ENCODE peak calls at places on chromosomes 3 and 15, in five cellular contexts. One of them, this sample, is unnamed.

GRCh38 chr3:37918627-37919026 is 56.9 kb downstream of the CTDSPL start:
- DNase-seq in cardiac muscle cell: no peak
- DNase-seq in astrocyte of the spinal cord: no peak
- DNase-seq in tibial artery: no peak
- DNase-seq in body of pancreas: no peak
- DNase-seq in this sample: no peak

GRCh38 chr15:53266176-53266575 is 476.0 kb upstream of the ONECUT1 start:
- DNase-seq in body of pancreas: no peak
- DNase-seq in astrocyte of the spinal cord: no peak
- DNase-seq in tibial artery: no peak
- DNase-seq in cardiac muscle cell: no peak
- DNase-seq in this sample: no peak

GRCh38 chr15:83977992-83978391 is 257.6 kb upstream of the GOLGA6L4 start:
- DNase-seq in body of pancreas: peak
- DNase-seq in tibial artery: no peak
- DNase-seq in cardiac muscle cell: no peak
- DNase-seq in astrocyte of the spinal cord: no peak
- DNase-seq in this sample: no peak

GRCh38 chr3:111484666-111485065 is 57.3 kb upstream of the CD96 start:
- DNase-seq in astrocyte of the spinal cord: peak
- DNase-seq in cardiac muscle cell: peak
- DNase-seq in body of pancreas: no peak
- DNase-seq in tibial artery: no peak
- DNase-seq in this sample: no peak

GRCh38 chr3:70840106-70840870 is 527.9 kb upstream of the MDFIC2 start:
- DNase-seq in astrocyte of the spinal cord: peak
- DNase-seq in cardiac muscle cell: peak
- DNase-seq in body of pancreas: peak
- DNase-seq in tibial artery: no peak
- DNase-seq in this sample: no peak

GRCh38 chr15:74982183-74982582 is 13.2 kb upstream of the SCAMP5 start:
- DNase-seq in body of pancreas: no peak
- DNase-seq in astrocyte of the spinal cord: no peak
- DNase-seq in cardiac muscle cell: no peak
- DNase-seq in tibial artery: no peak
- DNase-seq in this sample: no peak

GRCh38 chr3:3783675-3784074 is 15.6 kb upstream of the LRRN1 start:
- DNase-seq in body of pancreas: no peak
- DNase-seq in cardiac muscle cell: no peak
- DNase-seq in astrocyte of the spinal cord: no peak
- DNase-seq in tibial artery: no peak
- DNase-seq in this sample: no peak

GRCh38 chr15:62964251-62964650 is 78.3 kb upstream of the TPM1 start:
- DNase-seq in astrocyte of the spinal cord: no peak
- DNase-seq in tibial artery: no peak
- DNase-seq in cardiac muscle cell: no peak
- DNase-seq in body of pancreas: no peak
- DNase-seq in this sample: no peak

GRCh38 chr3:12972791-12973702 is 100.2 kb downstream of the IQSEC1 start:
- DNase-seq in astrocyte of the spinal cord: no peak
- DNase-seq in body of pancreas: no peak
- DNase-seq in cardiac muscle cell: no peak
- DNase-seq in tibial artery: no peak
- DNase-seq in this sample: no peak

GRCh38 chr3:117127147-117127546 is 417.6 kb downstream of the TUSC7 start:
- DNase-seq in body of pancreas: no peak
- DNase-seq in cardiac muscle cell: no peak
- DNase-seq in astrocyte of the spinal cord: no peak
- DNase-seq in tibial artery: no peak
- DNase-seq in this sample: no peak

GRCh38 chr3:132445812-132446211 is 28.5 kb downstream of the DNAJC13 start:
- DNase-seq in tibial artery: no peak
- DNase-seq in astrocyte of the spinal cord: peak
- DNase-seq in cardiac muscle cell: peak
- DNase-seq in body of pancreas: no peak
- DNase-seq in this sample: peak

GRCh38 chr3:164418426-164418825 is 659.9 kb downstream of the SI start:
- DNase-seq in tibial artery: no peak
- DNase-seq in astrocyte of the spinal cord: peak
- DNase-seq in body of pancreas: no peak
- DNase-seq in cardiac muscle cell: no peak
- DNase-seq in this sample: no peak

GRCh38 chr3:15794842-15795562 is 2.8 kb downstream of the ANKRD28 start:
- DNase-seq in astrocyte of the spinal cord: peak
- DNase-seq in cardiac muscle cell: peak
- DNase-seq in body of pancreas: no peak
- DNase-seq in tibial artery: no peak
- DNase-seq in this sample: no peak
- TF ChIP-seq CTCF in astrocyte of the spinal cord: peak
- TF ChIP-seq CTCF in cardiac muscle cell: peak
- TF ChIP-seq CTCF in body of pancreas: no peak
- TF ChIP-seq CTCF in tibial artery: no peak
- TF ChIP-seq CTCF in this sample: peak

GRCh38 chr3:150076443-150076842 is 105.7 kb upstream of the PFN2 start:
- DNase-seq in body of pancreas: no peak
- DNase-seq in astrocyte of the spinal cord: no peak
- DNase-seq in tibial artery: no peak
- DNase-seq in cardiac muscle cell: no peak
- DNase-seq in this sample: no peak

GRCh38 chr3:150075417-150075865 is 104.7 kb upstream of the PFN2 start:
- DNase-seq in astrocyte of the spinal cord: no peak
- DNase-seq in body of pancreas: no peak
- DNase-seq in cardiac muscle cell: no peak
- DNase-seq in tibial artery: no peak
- DNase-seq in this sample: no peak

GRCh38 chr3:150074277-150074676 is 103.6 kb upstream of the PFN2 start:
- DNase-seq in cardiac muscle cell: no peak
- DNase-seq in tibial artery: no peak
- DNase-seq in body of pancreas: no peak
- DNase-seq in astrocyte of the spinal cord: no peak
- DNase-seq in this sample: no peak

GRCh38 chr3:150073513-150073912 is 102.8 kb upstream of the PFN2 start:
- DNase-seq in body of pancreas: no peak
- DNase-seq in astrocyte of the spinal cord: no peak
- DNase-seq in tibial artery: no peak
- DNase-seq in cardiac muscle cell: no peak
- DNase-seq in this sample: no peak

GRCh38 chr3:150074697-150075416 is 104.2 kb upstream of the PFN2 start:
- DNase-seq in astrocyte of the spinal cord: no peak
- DNase-seq in cardiac muscle cell: no peak
- DNase-seq in body of pancreas: no peak
- DNase-seq in tibial artery: no peak
- DNase-seq in this sample: no peak
- H3K4me3 ChIP-seq in astrocyte of the spinal cord: no peak
- H3K4me3 ChIP-seq in cardiac muscle cell: no peak
- H3K4me3 ChIP-seq in body of pancreas: no peak
- H3K4me3 ChIP-seq in tibial artery: no peak
- H3K4me3 ChIP-seq in this sample: no peak

GRCh38 chr3:184135149-184135910 is at the start of gene EIF2B5:
- DNase-seq in astrocyte of the spinal cord: peak
- DNase-seq in tibial artery: peak
- DNase-seq in cardiac muscle cell: peak
- DNase-seq in body of pancreas: peak
- DNase-seq in this sample: no peak
- TF ChIP-seq CTCF in astrocyte of the spinal cord: peak
- TF ChIP-seq CTCF in tibial artery: peak
- TF ChIP-seq CTCF in cardiac muscle cell: peak
- TF ChIP-seq CTCF in body of pancreas: peak
- TF ChIP-seq CTCF in this sample: peak

DNA sequence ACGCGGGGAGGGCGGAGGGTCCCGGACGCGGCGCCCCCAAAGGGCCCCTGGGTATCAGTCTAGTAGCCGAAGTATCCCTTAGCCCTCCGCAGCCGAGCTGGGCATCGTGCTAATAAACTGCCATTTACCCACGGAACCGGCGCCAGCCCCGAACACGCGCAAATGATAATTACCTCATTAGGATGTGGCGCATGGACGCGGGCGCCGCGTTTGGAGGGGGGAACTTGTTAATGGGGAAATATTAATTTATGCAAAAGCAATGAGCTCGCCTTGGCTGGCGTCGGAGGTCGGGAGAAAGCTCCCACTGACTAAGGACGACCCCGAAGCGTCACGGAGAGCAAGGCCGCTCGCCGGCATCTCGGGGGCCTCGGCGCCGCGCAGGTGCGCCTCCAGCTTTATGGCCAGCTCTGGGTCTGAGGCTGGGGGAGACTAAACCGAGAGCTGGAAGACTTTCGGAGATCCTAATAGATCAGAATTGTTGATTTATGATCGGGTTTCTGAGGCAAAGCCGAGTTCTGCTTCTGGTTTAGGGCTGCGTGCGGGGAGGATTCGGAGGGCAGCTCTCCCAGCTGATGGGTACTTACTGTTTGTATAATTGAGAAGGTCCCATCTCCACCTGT is 474 bp upstream of the FEZF2 start:
- DNase-seq in cardiac muscle cell: no peak
- DNase-seq in body of pancreas: no peak
- DNase-seq in tibial artery: no peak
- DNase-seq in astrocyte of the spinal cord: no peak
- DNase-seq in this sample: no peak
- H3K4me3 ChIP-seq in cardiac muscle cell: no peak
- H3K4me3 ChIP-seq in body of pancreas: no peak
- H3K4me3 ChIP-seq in tibial artery: peak
- H3K4me3 ChIP-seq in astrocyte of the spinal cord: no peak
- H3K4me3 ChIP-seq in this sample: no peak

This sample was measured in epithelial cell of proximal tubule.